ENCODE peak calls at places on chromosomes 4 and X, in eight cellular contexts. One of them, this sample, is unnamed.

GRCh38 chr4:158871050-158871724 is 102.4 kb downstream of the FNIP2 start:
- DNase-seq in progenitor cell of endocrine pancreas: no peak
- DNase-seq in brain microvascular endothelial cell: no peak
- DNase-seq in dorsolateral prefrontal cortex: no peak
- DNase-seq in AG04450: no peak
- DNase-seq in choroid plexus epithelial cell: peak
- DNase-seq in fibroblast of lung: no peak
- DNase-seq in PC-3: no peak
- DNase-seq in this sample: no peak

GRCh38 chr4:104693601-104694201 is 199.0 kb upstream of the CXXC4 start:
- DNase-seq in progenitor cell of endocrine pancreas: no peak
- DNase-seq in AG04450: no peak
- DNase-seq in brain microvascular endothelial cell: no peak
- DNase-seq in fibroblast of lung: peak
- DNase-seq in choroid plexus epithelial cell: peak
- DNase-seq in dorsolateral prefrontal cortex: no peak
- DNase-seq in PC-3: peak
- DNase-seq in this sample: no peak

GRCh38 chrX:1164322-1165288 is 47.8 kb downstream of the CRLF2 start:
- DNase-seq in progenitor cell of endocrine pancreas: no peak
- DNase-seq in AG04450: no peak
- DNase-seq in brain microvascular endothelial cell: no peak
- DNase-seq in PC-3: no peak
- DNase-seq in dorsolateral prefrontal cortex: no peak
- DNase-seq in choroid plexus epithelial cell: no peak
- DNase-seq in fibroblast of lung: no peak
- DNase-seq in this sample: peak

GRCh38 chr4:138897818-138898226 is 117.8 kb upstream of the NOCT start:
- DNase-seq in brain microvascular endothelial cell: peak
- DNase-seq in dorsolateral prefrontal cortex: no peak
- DNase-seq in AG04450: peak
- DNase-seq in fibroblast of lung: peak
- DNase-seq in PC-3: peak
- DNase-seq in progenitor cell of endocrine pancreas: no peak
- DNase-seq in choroid plexus epithelial cell: peak
- DNase-seq in this sample: no peak

GRCh38 chrX:23845316-23845932 is 62.3 kb downstream of the APOO start:
- DNase-seq in AG04450: no peak
- DNase-seq in brain microvascular endothelial cell: no peak
- DNase-seq in choroid plexus epithelial cell: peak
- DNase-seq in PC-3: no peak
- DNase-seq in fibroblast of lung: peak
- DNase-seq in dorsolateral prefrontal cortex: no peak
- DNase-seq in progenitor cell of endocrine pancreas: no peak
- DNase-seq in this sample: no peak

GRCh38 chr4:26074672-26075071 is 160.7 kb downstream of the SMIM20 start:
- DNase-seq in AG04450: no peak
- DNase-seq in choroid plexus epithelial cell: no peak
- DNase-seq in PC-3: no peak
- DNase-seq in brain microvascular endothelial cell: no peak
- DNase-seq in fibroblast of lung: no peak
- DNase-seq in dorsolateral prefrontal cortex: no peak
- DNase-seq in progenitor cell of endocrine pancreas: no peak
- DNase-seq in this sample: no peak

GRCh38 chrX:65705439-65705838 is 38.0 kb downstream of the MSN start:
- DNase-seq in brain microvascular endothelial cell: no peak
- DNase-seq in progenitor cell of endocrine pancreas: no peak
- DNase-seq in fibroblast of lung: no peak
- DNase-seq in AG04450: no peak
- DNase-seq in choroid plexus epithelial cell: no peak
- DNase-seq in dorsolateral prefrontal cortex: no peak
- DNase-seq in PC-3: no peak
- DNase-seq in this sample: no peak

GRCh38 chr4:8176547-8177399 is 18.2 kb upstream of the ABLIM2 start:
- DNase-seq in dorsolateral prefrontal cortex: no peak
- DNase-seq in brain microvascular endothelial cell: peak
- DNase-seq in AG04450: no peak
- DNase-seq in progenitor cell of endocrine pancreas: peak
- DNase-seq in fibroblast of lung: peak
- DNase-seq in PC-3: peak
- DNase-seq in choroid plexus epithelial cell: peak
- DNase-seq in this sample: no peak

GRCh38 chr4:125750827-125751466 is 436.2 kb downstream of the FAT4 start:
- DNase-seq in dorsolateral prefrontal cortex: no peak
- DNase-seq in brain microvascular endothelial cell: peak
- DNase-seq in progenitor cell of endocrine pancreas: no peak
- DNase-seq in PC-3: peak
- DNase-seq in fibroblast of lung: peak
- DNase-seq in AG04450: no peak
- DNase-seq in choroid plexus epithelial cell: peak
- DNase-seq in this sample: no peak
- TF ChIP-seq CTCF in dorsolateral prefrontal cortex: peak
- TF ChIP-seq CTCF in brain microvascular endothelial cell: peak
- TF ChIP-seq CTCF in progenitor cell of endocrine pancreas: peak
- TF ChIP-seq CTCF in PC-3: peak
- TF ChIP-seq CTCF in fibroblast of lung: peak
- TF ChIP-seq CTCF in AG04450: peak
- TF ChIP-seq CTCF in choroid plexus epithelial cell: peak
- TF ChIP-seq CTCF in this sample: peak

DNA sequence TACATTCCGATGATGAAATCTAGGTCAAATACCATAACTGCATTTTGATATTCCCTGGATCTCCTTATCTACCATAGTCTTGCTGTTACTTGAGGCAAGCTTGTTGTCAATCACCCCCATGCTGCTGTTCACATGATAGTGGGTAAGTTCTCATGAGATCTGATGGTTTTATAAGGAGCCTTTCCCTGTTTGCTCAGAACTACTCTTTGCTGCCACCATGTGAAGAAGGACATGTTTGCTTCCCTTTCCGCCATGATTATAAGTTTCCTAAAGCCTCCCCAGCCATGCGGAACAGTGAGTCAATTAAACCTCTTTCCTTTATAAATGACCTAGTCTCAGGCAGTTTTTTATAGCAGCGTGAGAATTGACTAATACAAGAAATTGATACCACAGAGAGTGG is 432.0 kb downstream of the GLUD2 start:
- DNase-seq in fibroblast of lung: no peak
- DNase-seq in PC-3: no peak
- DNase-seq in dorsolateral prefrontal cortex: no peak
- DNase-seq in AG04450: no peak
- DNase-seq in brain microvascular endothelial cell: peak
- DNase-seq in progenitor cell of endocrine pancreas: no peak
- DNase-seq in choroid plexus epithelial cell: peak
- DNase-seq in this sample: no peak
- TF ChIP-seq CTCF in fibroblast of lung: no peak
- TF ChIP-seq CTCF in PC-3: no peak
- TF ChIP-seq CTCF in dorsolateral prefrontal cortex: no peak
- TF ChIP-seq CTCF in AG04450: no peak
- TF ChIP-seq CTCF in brain microvascular endothelial cell: no peak
- TF ChIP-seq CTCF in progenitor cell of endocrine pancreas: no peak
- TF ChIP-seq CTCF in choroid plexus epithelial cell: peak
- TF ChIP-seq CTCF in this sample: no peak

GRCh38 chrX:155577682-155578081 is 35.1 kb downstream of the TMLHE start:
- DNase-seq in dorsolateral prefrontal cortex: no peak
- DNase-seq in fibroblast of lung: no peak
- DNase-seq in AG04450: no peak
- DNase-seq in PC-3: no peak
- DNase-seq in progenitor cell of endocrine pancreas: no peak
- DNase-seq in choroid plexus epithelial cell: no peak
- DNase-seq in brain microvascular endothelial cell: no peak
- DNase-seq in this sample: no peak
- TF ChIP-seq CTCF in dorsolateral prefrontal cortex: no peak
- TF ChIP-seq CTCF in fibroblast of lung: no peak
- TF ChIP-seq CTCF in AG04450: no peak
- TF ChIP-seq CTCF in PC-3: no peak
- TF ChIP-seq CTCF in progenitor cell of endocrine pancreas: no peak
- TF ChIP-seq CTCF in choroid plexus epithelial cell: no peak
- TF ChIP-seq CTCF in brain microvascular endothelial cell: no peak
- TF ChIP-seq CTCF in this sample: no peak

GRCh38 chr4:183078634-183079033 is 20.4 kb upstream of the WWC2 start:
- DNase-seq in brain microvascular endothelial cell: no peak
- DNase-seq in AG04450: no peak
- DNase-seq in choroid plexus epithelial cell: no peak
- DNase-seq in dorsolateral prefrontal cortex: no peak
- DNase-seq in fibroblast of lung: no peak
- DNase-seq in PC-3: no peak
- DNase-seq in progenitor cell of endocrine pancreas: no peak
- DNase-seq in this sample: no peak
- TF ChIP-seq CTCF in brain microvascular endothelial cell: peak
- TF ChIP-seq CTCF in AG04450: no peak
- TF ChIP-seq CTCF in choroid plexus epithelial cell: no peak
- TF ChIP-seq CTCF in dorsolateral prefrontal cortex: no peak
- TF ChIP-seq CTCF in fibroblast of lung: no peak
- TF ChIP-seq CTCF in PC-3: no peak
- TF ChIP-seq CTCF in progenitor cell of endocrine pancreas: no peak
- TF ChIP-seq CTCF in this sample: no peak

DNA sequence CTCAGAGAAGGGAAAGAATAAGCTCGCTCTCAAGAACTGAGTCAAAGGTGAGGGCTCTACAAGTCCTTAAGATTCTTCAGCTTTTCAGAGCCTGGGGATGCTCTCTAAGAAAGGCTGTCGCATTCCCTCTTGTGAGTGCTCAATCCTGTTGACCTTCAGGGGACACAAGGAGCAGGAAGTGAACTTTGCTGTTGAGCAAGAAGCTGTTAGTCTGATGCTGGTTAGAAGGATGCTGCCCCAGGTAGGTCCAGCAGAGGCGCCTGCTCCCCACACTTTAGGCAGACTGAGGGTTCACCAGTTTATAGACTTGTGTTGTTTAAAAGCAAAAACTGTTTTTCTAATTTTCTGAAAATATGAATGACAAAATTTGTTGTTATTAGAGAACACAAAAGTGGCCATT is 125.4 kb upstream of the SPOCK3 start:
- DNase-seq in brain microvascular endothelial cell: no peak
- DNase-seq in dorsolateral prefrontal cortex: no peak
- DNase-seq in fibroblast of lung: no peak
- DNase-seq in progenitor cell of endocrine pancreas: no peak
- DNase-seq in PC-3: no peak
- DNase-seq in AG04450: no peak
- DNase-seq in choroid plexus epithelial cell: no peak
- DNase-seq in this sample: no peak
- TF ChIP-seq CTCF in brain microvascular endothelial cell: no peak
- TF ChIP-seq CTCF in dorsolateral prefrontal cortex: no peak
- TF ChIP-seq CTCF in fibroblast of lung: no peak
- TF ChIP-seq CTCF in progenitor cell of endocrine pancreas: no peak
- TF ChIP-seq CTCF in PC-3: no peak
- TF ChIP-seq CTCF in AG04450: no peak
- TF ChIP-seq CTCF in choroid plexus epithelial cell: no peak
- TF ChIP-seq CTCF in this sample: no peak

DNA sequence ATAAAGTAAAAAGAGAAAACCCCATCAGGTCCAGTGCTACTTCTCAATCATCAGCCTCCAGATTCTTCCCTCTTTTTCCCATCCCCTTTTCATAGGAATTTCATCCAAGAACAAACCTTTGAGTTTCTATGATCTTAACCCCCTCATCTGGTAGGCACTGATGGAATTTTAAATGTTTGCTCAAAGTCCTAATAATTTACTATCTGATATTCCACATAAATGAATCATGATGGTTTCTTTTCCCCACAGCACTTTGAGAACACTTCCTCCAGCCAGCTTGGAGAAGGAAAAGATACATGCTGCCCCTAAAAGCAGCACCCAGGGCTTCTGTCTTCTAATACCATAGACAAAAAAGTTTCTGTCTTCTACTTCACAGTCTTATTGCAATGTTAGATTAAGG is 19.4 kb upstream of the KLHL8 start:
- DNase-seq in PC-3: peak
- DNase-seq in brain microvascular endothelial cell: no peak
- DNase-seq in choroid plexus epithelial cell: no peak
- DNase-seq in AG04450: no peak
- DNase-seq in progenitor cell of endocrine pancreas: no peak
- DNase-seq in fibroblast of lung: no peak
- DNase-seq in dorsolateral prefrontal cortex: no peak
- DNase-seq in this sample: no peak
- TF ChIP-seq CTCF in PC-3: no peak
- TF ChIP-seq CTCF in brain microvascular endothelial cell: no peak
- TF ChIP-seq CTCF in choroid plexus epithelial cell: no peak
- TF ChIP-seq CTCF in AG04450: no peak
- TF ChIP-seq CTCF in progenitor cell of endocrine pancreas: no peak
- TF ChIP-seq CTCF in fibroblast of lung: no peak
- TF ChIP-seq CTCF in dorsolateral prefrontal cortex: no peak
- TF ChIP-seq CTCF in this sample: no peak

This sample was measured in type B pancreatic cell.